ENCODE peak calls at places on chromosome 3, in five cellular contexts. A, E, R, J and B are unnamed samples.
A peak's percentile ranks its signal among the peaks of the same experiment; 100 is the strongest.

GRCh38 chr3:194687638-194688206 is 2.0 kb downstream of the FAM43A start:
- DNase-seq in A (peak; percentile 68), E (peak; percentile 52), R (peak; percentile 63), J (peak; percentile 71), B (no peak)

GRCh38 chr3:129276385-129276784 is 2.3 kb upstream of the HMCES start:
- DNase-seq in A (no peak), E (no peak), R (no peak), J (no peak), B (no peak)

GRCh38 chr3:61996351-61996750 is 377.0 kb downstream of the FEZF2 start:
- DNase-seq in A (no peak), E (no peak), R (no peak), J (no peak), B (no peak)

GRCh38 chr3:120879401-120879800 is 28.6 kb upstream of the STXBP5L start:
- DNase-seq in A (no peak), E (no peak), R (no peak), J (no peak), B (no peak)

GRCh38 chr3:82087958-82088357 is 326.5 kb upstream of the GBE1 start:
- DNase-seq in A (no peak), E (no peak), R (no peak), J (peak; percentile 86), B (no peak)

GRCh38 chr3:127662051-127662469 is 10.7 kb upstream of the ABTB1 start:
- DNase-seq in A (no peak), E (no peak), R (no peak), J (no peak), B (peak; percentile 53)

GRCh38 chr3:851098-851790 is 241.6 kb upstream of the CNTN6 start:
- DNase-seq in A (no peak), E (no peak), R (no peak), J (no peak), B (no peak)

GRCh38 chr3:30082652-30083051 is 523.7 kb upstream of the TGFBR2 start:
- DNase-seq in A (no peak), E (no peak), R (no peak), J (no peak), B (no peak)

GRCh38 chr3:127424766-127425504 is 137.1 kb upstream of the PRR20G start:
- DNase-seq in A (no peak), E (no peak), R (no peak), J (no peak), B (no peak)

GRCh38 chr3:124601189-124601588 is 129.1 kb upstream of the UMPS start:
- DNase-seq in A (no peak), E (no peak), R (no peak), J (no peak), B (no peak)

GRCh38 chr3:71930056-71930991 is 145.4 kb upstream of the PROK2 start:
- DNase-seq in A (no peak), E (no peak), R (no peak), J (peak; percentile 63), B (no peak)

GRCh38 chr3:38583688-38584087 is 65.8 kb downstream of the SCN5A start:
- DNase-seq in A (no peak), E (no peak), R (no peak), J (no peak), B (no peak)

GRCh38 chr3:3027976-3028567 is 82.1 kb downstream of the IL5RA start:
- DNase-seq in A (no peak), E (no peak), R (no peak), J (no peak), B (no peak)

GRCh38 chr3:125062904-125063618 is 7.3 kb upstream of the HEG1 start:
- DNase-seq in A (no peak), E (no peak), R (no peak), J (peak; percentile 97), B (no peak)

GRCh38 chr3:98778383-98778782 is 15.2 kb downstream of the ST3GAL6 start:
- DNase-seq in A (no peak), E (no peak), R (no peak), J (peak; percentile 88), B (no peak)

GRCh38 chr3:152334761-152335160 is 66.0 kb downstream of the MBNL1 start:
- DNase-seq in A (no peak), E (no peak), R (no peak), J (no peak), B (no peak)

GRCh38 chr3:87702600-87702999 is 356.2 kb downstream of the CGGBP1 start:
- DNase-seq in A (no peak), E (no peak), R (no peak), J (no peak), B (no peak)

GRCh38 chr3:143001034-143001368 is 369 bp upstream of the U2SURP start:
- DNase-seq in A (peak; percentile 59), E (no peak), R (no peak), J (no peak), B (peak; percentile 93)

GRCh38 chr3:105906834-105907233 is 38.0 kb upstream of the CBLB start:
- DNase-seq in A (no peak), E (no peak), R (no peak), J (peak; percentile 71), B (peak; percentile 79)

GRCh38 chr3:137032465-137033120 is 74.8 kb downstream of the IL20RB start:
- DNase-seq in A (peak; percentile 55), E (peak; percentile 57), R (peak; percentile 93), J (peak; percentile 80), B (peak; percentile 80)

GRCh38 chr3:140093742-140094141 is 158.8 kb downstream of the CLSTN2 start:
- DNase-seq in A (no peak), E (no peak), R (no peak), J (peak; percentile 74), B (peak; percentile 28)

GRCh38 chr3:38163117-38163870 is 2.0 kb upstream of the OXSR1 start:
- DNase-seq in A (no peak), E (no peak), R (no peak), J (no peak), B (peak; percentile 50)